ENCODE peak calls at places on chromosomes 7 and 10, in four cellular contexts. R is NT2/D1, P is skeletal muscle cell, D is A549. M is an unnamed sample.

GRCh38 chr10:44383749-44384600 is 922 bp downstream of the CXCL12 start:
- DNase-seq in D (peak), R (no peak), P (no peak), M (no peak)

GRCh38 chr10:97921581-97922377 is 72.1 kb downstream of the GOLGA7B start:
- DNase-seq in R (no peak), P (no peak), D (no peak), M (no peak)

GRCh38 chr7:18680576-18680975 is 185.0 kb downstream of the HDAC9 start:
- DNase-seq in R (no peak), P (no peak), D (no peak), M (no peak)

GRCh38 chr10:104330168-104331117 is 7.8 kb downstream of the ITPRIP start:
- DNase-seq in R (no peak), D (peak), P (peak), M (no peak)

GRCh38 chr7:78497730-78498129 is 699.2 kb downstream of the PHTF2 start:
- DNase-seq in P (no peak), D (no peak), R (no peak), M (no peak)

GRCh38 chr10:91034494-91035157 is 113.7 kb upstream of the ANKRD1 start:
- DNase-seq in P (peak), R (no peak), D (no peak), M (no peak)

GRCh38 chr10:13915710-13916109 is 328.9 kb downstream of the PRPF18 start:
- DNase-seq in R (no peak), P (no peak), D (no peak), M (no peak)

GRCh38 chr10:110725809-110726641 is 81.9 kb downstream of the RBM20 start:
- DNase-seq in R (no peak), D (no peak), P (no peak), M (peak)

GRCh38 chr7:142557971-142558582 is 191.2 kb upstream of the PRSS1 start:
- DNase-seq in P (no peak), R (peak), D (peak), M (peak)

GRCh38 chr10:49512121-49512809 is 26.7 kb downstream of the ERCC6 start:
- DNase-seq in P (peak), D (peak), R (peak), M (peak)

GRCh38 chr7:140810830-140811556 is 113.7 kb downstream of the BRAF start:
- DNase-seq in R (peak), P (peak), D (peak), M (peak)

GRCh38 chr10:127398140-127398966 is 150.8 kb upstream of the NPS start:
- DNase-seq in P (peak), D (no peak), R (no peak), M (no peak)

GRCh38 chr10:95260909-95261552 is 29.8 kb downstream of the PDLIM1 start:
- DNase-seq in D (no peak), R (no peak), P (no peak), M (no peak)

GRCh38 chr10:4141471-4141870 is 356.5 kb upstream of the KLF6 start:
- DNase-seq in R (no peak), P (no peak), D (no peak), M (peak)

GRCh38 chr7:150451097-150451793 is 815 bp downstream of the GIMAP8 start:
- DNase-seq in R (no peak), P (no peak), D (no peak), M (no peak)

M was measured in HuH-7.